ENCODE peak calls at places on chromosome 11, in six cellular contexts. E, Y, S, N, J and Z are unnamed samples.

GRCh38 chr11:3163241-3163981 is 1.7 kb downstream of the OSBPL5 start:
- DNase-seq in E (no peak), S (peak), Y (no peak), J (peak), N (peak), Z (no peak)

GRCh38 chr11:90229791-90230190 is 6.9 kb upstream of the CHORDC1 start:
- DNase-seq in J (no peak), E (no peak), Y (no peak), S (no peak), N (no peak), Z (no peak)

GRCh38 chr11:19918302-19919049 is 205.8 kb downstream of the NAV2 start:
- DNase-seq in E (no peak), J (no peak), S (no peak), N (no peak), Y (no peak), Z (no peak)

GRCh38 chr11:1410366-1411291 is 20.9 kb downstream of the BRSK2 start:
- DNase-seq in J (no peak), E (no peak), S (no peak), N (no peak), Y (no peak), Z (no peak)

GRCh38 chr11:14320020-14320419 is 39.0 kb downstream of the RRAS2 start:
- DNase-seq in N (no peak), E (no peak), Y (peak), J (no peak), S (no peak), Z (no peak)

GRCh38 chr11:20000393-20001134 is 159.7 kb downstream of the DBX1 start:
- DNase-seq in Y (no peak), S (peak), E (no peak), J (peak), N (no peak), Z (peak)

GRCh38 chr11:8608646-8609045 is 14.6 kb upstream of the STK33 start:
- DNase-seq in Y (no peak), S (no peak), E (no peak), N (no peak), J (no peak), Z (no peak)

GRCh38 chr11:2537010-2537695 is 92.3 kb downstream of the KCNQ1 start:
- DNase-seq in N (peak), J (no peak), S (no peak), Y (no peak), E (no peak), Z (no peak)

GRCh38 chr11:64317961-64318693 is at the start of gene PRDX5:
- DNase-seq in N (peak), E (peak), S (peak), Y (peak), J (peak), Z (peak)

GRCh38 chr11:111327908-111328624 is 29.7 kb downstream of the POU2AF3 start:
- DNase-seq in E (no peak), J (no peak), S (peak), N (no peak), Y (no peak), Z (no peak)

GRCh38 chr11:117817213-117818035 is 7.1 kb downstream of the FXYD2 start:
- DNase-seq in E (peak), N (peak), Y (peak), J (peak), S (peak), Z (peak)

GRCh38 chr11:134857035-134857434 is 445.0 kb upstream of the B3GAT1 start:
- DNase-seq in E (no peak), Y (no peak), J (no peak), N (no peak), S (no peak), Z (no peak)

GRCh38 chr11:67572747-67573419 is 10.7 kb upstream of the GSTP1 start:
- DNase-seq in N (no peak), Y (no peak), S (peak), J (peak), E (no peak), Z (peak)

GRCh38 chr11:100072131-100072530 is 615.0 kb upstream of the ARHGAP42 start:
- DNase-seq in S (no peak), J (no peak), E (no peak), N (no peak), Y (no peak), Z (no peak)

GRCh38 chr11:128367573-128367972 is 219.8 kb downstream of the ETS1 start:
- DNase-seq in E (peak), Y (no peak), S (no peak), J (no peak), N (no peak), Z (no peak)

GRCh38 chr11:68956142-68956541 is 24.6 kb downstream of the MRGPRD start:
- DNase-seq in J (no peak), N (peak), E (no peak), Y (peak), S (no peak), Z (no peak)

GRCh38 chr11:125343732-125344131 is 152.3 kb downstream of the FEZ1 start:
- DNase-seq in J (peak), E (no peak), Y (no peak), N (peak), S (no peak), Z (no peak)

GRCh38 chr11:128779036-128779435 is 85.2 kb downstream of the FLI1 start:
- DNase-seq in Y (no peak), S (no peak), J (no peak), E (no peak), N (no peak), Z (no peak)

GRCh38 chr11:112797653-112798293 is 163.4 kb upstream of the NCAM1 start:
- DNase-seq in E (peak), N (no peak), J (no peak), Y (peak), S (no peak), Z (peak)

GRCh38 chr11:65791719-65792213 is 4.9 kb downstream of the OVOL1 start:
- DNase-seq in J (no peak), E (peak), Y (peak), N (no peak), S (no peak), Z (no peak)

GRCh38 chr11:130055637-130056036 is 14.1 kb upstream of the APLP2 start:
- DNase-seq in S (peak), Y (no peak), J (no peak), E (no peak), N (no peak), Z (no peak)

GRCh38 chr11:12258451-12258850 is 118.9 kb upstream of the PARVA start:
- DNase-seq in N (no peak), S (no peak), J (no peak), Y (no peak), E (no peak), Z (no peak)